ENCODE peak calls at places on chromosomes 13 and 19, in five cellular contexts. G, Y, V, D and X are unnamed samples.

GRCh38 chr13:29255567-29255966 is 339.9 kb downstream of the SLC7A1 start:
- DNase-seq in G (no peak), Y (no peak), V (no peak), D (no peak), X (no peak)

GRCh38 chr19:15544970-15545369 is 36.6 kb downstream of the CYP4F22 start:
- DNase-seq in G (no peak), Y (no peak), V (no peak), D (no peak), X (no peak)

GRCh38 chr13:108963846-108964600 is 334.6 kb downstream of the MYO16 start:
- DNase-seq in G (no peak), Y (no peak), V (no peak), D (no peak), X (no peak)

GRCh38 chr19:16836115-16836905 is 7.1 kb downstream of the SIN3B start:
- DNase-seq in G (no peak), Y (no peak), V (no peak), D (no peak), X (no peak)

GRCh38 chr19:12838182-12838890 is at the start of gene MAST1:
- DNase-seq in G (peak), Y (peak), V (peak), D (no peak), X (peak)

GRCh38 chr13:88675997-88676396 is 1004.8 kb downstream of the SLITRK5 start:
- DNase-seq in G (no peak), Y (no peak), V (no peak), D (no peak), X (no peak)

GRCh38 chr13:22107549-22107948 is 436.7 kb downstream of the FGF9 start:
- DNase-seq in G (no peak), Y (no peak), V (no peak), D (no peak), X (no peak)

GRCh38 chr19:801030-801860 is 4.0 kb downstream of the PTBP1 start:
- DNase-seq in G (no peak), Y (no peak), V (no peak), D (no peak), X (no peak)

GRCh38 chr13:59531571-59532091 is 632.1 kb downstream of the DIAPH3 start:
- DNase-seq in G (no peak), Y (no peak), V (peak), D (peak), X (no peak)

GRCh38 chr19:48991823-48992570 is 1.1 kb downstream of the GYS1 start:
- DNase-seq in G (no peak), Y (no peak), V (no peak), D (no peak), X (no peak)

GRCh38 chr19:35828694-35829301 is 16.2 kb upstream of the PRODH2 start:
- DNase-seq in G (peak), Y (peak), V (no peak), D (peak), X (no peak)

GRCh38 chr13:79497852-79498251 is 16.9 kb downstream of the NDFIP2 start:
- DNase-seq in G (no peak), Y (no peak), V (no peak), D (no peak), X (no peak)

GRCh38 chr13:114328034-114328433 is 13.7 kb downstream of the CHAMP1 start:
- DNase-seq in G (no peak), Y (no peak), V (no peak), D (no peak), X (no peak)

GRCh38 chr19:18464646-18465045 is 26.7 kb upstream of the ISYNA1 start:
- DNase-seq in G (no peak), Y (no peak), V (peak), D (peak), X (no peak)

GRCh38 chr13:46129124-46129523 is 24.3 kb upstream of the CPB2 start:
- DNase-seq in G (no peak), Y (no peak), V (no peak), D (no peak), X (no peak)

GRCh38 chr19:10593820-10594637 is 6.9 kb upstream of the AP1M2 start:
- DNase-seq in G (no peak), Y (no peak), V (no peak), D (peak), X (no peak)

GRCh38 chr19:38003427-38004099 is 96.6 kb downstream of the SIPA1L3 start:
- DNase-seq in G (no peak), Y (peak), V (peak), D (peak), X (peak)

GRCh38 chr13:45718063-45718462 is 15.9 kb downstream of the CBY2 start:
- DNase-seq in G (no peak), Y (no peak), V (no peak), D (no peak), X (no peak)